ENCODE peak calls at places on chromosome 1, in six cellular contexts. Z is HepG2, S is GM12892, Y is H1, D is K562, K is GM12878. P is an unnamed sample.

GRCh38 chr1:172662464-172663109 is 3.7 kb downstream of the FASLG start:
- DNase-seq in Z (no peak), S (peak; percentile 33), Y (no peak), D (peak; percentile 63), K (peak; percentile 55), P (peak; percentile 51)

GRCh38 chr1:224223819-224224714 is 41.0 kb downstream of the DEGS1 start:
- DNase-seq in Z (no peak), S (no peak), Y (no peak), D (no peak), K (no peak), P (no peak)

GRCh38 chr1:220528679-220529529 is 968 bp downstream of the MARK1 start:
- DNase-seq in Z (no peak), S (no peak), Y (no peak), D (no peak), K (no peak), P (no peak)

GRCh38 chr1:176656257-176656995 is 193.5 kb downstream of the PAPPA2 start:
- DNase-seq in Z (no peak), S (no peak), Y (no peak), D (no peak), K (no peak), P (no peak)

GRCh38 chr1:100543640-100544039 is 5.7 kb downstream of the GPR88 start:
- DNase-seq in Z (peak; percentile 40), S (no peak), Y (no peak), D (peak; percentile 58), K (no peak), P (no peak)

GRCh38 chr1:111843177-111843576 is 87.5 kb downstream of the DDX20 start:
- DNase-seq in Z (no peak), S (no peak), Y (no peak), D (no peak), K (no peak), P (no peak)

GRCh38 chr1:148388260-148389026 is 94.7 kb downstream of the PPIAL4G start:
- DNase-seq in Z (peak; percentile 80), S (peak; percentile 70), Y (peak; percentile 87), D (peak; percentile 95), K (peak; percentile 50), P (peak; percentile 71)

GRCh38 chr1:181033128-181033798 is 520 bp upstream of the MR1 start:
- DNase-seq in Z (no peak), S (no peak), Y (no peak), D (peak; percentile 72), K (peak; percentile 65), P (no peak)

GRCh38 chr1:81701071-81701470 is 99.7 kb upstream of the ADGRL2 start:
- DNase-seq in Z (no peak), S (no peak), Y (no peak), D (no peak), K (no peak), P (no peak)

GRCh38 chr1:224432672-224433040 is 1.9 kb downstream of the WDR26 start:
- DNase-seq in Z (no peak), S (no peak), Y (no peak), D (peak; percentile 62), K (no peak), P (no peak)

GRCh38 chr1:19427087-19427781 is 58.1 kb downstream of the CAPZB start:
- DNase-seq in Z (peak; percentile 85), S (no peak), Y (no peak), D (no peak), K (no peak), P (no peak)

GRCh38 chr1:19424651-19425570 is 60.4 kb downstream of the CAPZB start:
- DNase-seq in Z (peak; percentile 91), S (no peak), Y (no peak), D (no peak), K (no peak), P (no peak)

GRCh38 chr1:19426294-19427086 is 58.8 kb downstream of the CAPZB start:
- DNase-seq in Z (peak; percentile 64), S (no peak), Y (no peak), D (no peak), K (no peak), P (no peak)

GRCh38 chr1:19423130-19423529 is 62.2 kb downstream of the CAPZB start:
- DNase-seq in Z (no peak), S (no peak), Y (no peak), D (no peak), K (no peak), P (no peak)

DNA sequence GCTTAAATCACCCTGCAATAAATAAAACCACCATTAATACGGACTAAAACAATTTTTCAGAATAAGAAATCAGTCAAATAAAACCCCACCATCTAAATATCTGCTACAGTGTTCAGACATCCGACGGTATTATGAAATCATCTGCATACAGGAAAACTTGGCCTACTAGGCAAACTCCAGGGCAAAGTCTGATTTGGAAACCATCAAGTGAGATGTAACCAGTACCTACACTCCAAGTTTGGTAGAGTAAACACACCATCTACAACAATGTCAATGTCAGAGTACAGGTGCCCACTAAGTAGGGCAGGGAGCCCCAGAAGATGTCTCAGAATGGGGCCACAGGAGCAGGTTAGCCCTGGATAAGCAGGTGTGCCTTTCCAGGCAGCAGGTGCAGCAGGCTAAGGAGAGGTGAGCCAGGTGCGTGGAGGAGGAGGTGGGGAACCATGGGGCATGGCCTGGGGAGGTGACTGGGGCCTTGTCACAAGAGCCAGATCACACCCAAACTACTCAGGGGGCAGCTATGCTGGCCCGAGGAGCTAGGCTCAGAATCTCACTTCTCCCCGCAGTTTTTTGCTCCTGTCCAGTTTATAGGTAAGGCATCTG is 59.6 kb downstream of the CAPZB start:
- DNase-seq in Z (peak; percentile 84), S (no peak), Y (no peak), D (no peak), K (no peak), P (no peak)
- TF ChIP-seq POLR2AphosphoS5 in Z (no peak), S (no peak), Y (no peak), D (no peak), K (no peak), P (no peak)

GRCh38 chr1:87853576-87854351 is 525.1 kb downstream of the LMO4 start:
- DNase-seq in Z (no peak), S (no peak), Y (no peak), D (peak; percentile 41), K (no peak), P (no peak)

GRCh38 chr1:87851490-87851889 is 522.8 kb downstream of the LMO4 start:
- DNase-seq in Z (no peak), S (no peak), Y (no peak), D (no peak), K (no peak), P (no peak)

GRCh38 chr1:87852410-87853202 is 523.9 kb downstream of the LMO4 start:
- DNase-seq in Z (no peak), S (no peak), Y (no peak), D (no peak), K (no peak), P (no peak)
- TF ChIP-seq TAF1 in Z (no peak), S (no peak), Y (no peak), D (no peak), K (no peak), P (no peak)

GRCh38 chr1:30716646-30717045 is 6.7 kb downstream of the MATN1 start:
- DNase-seq in Z (no peak), S (no peak), Y (no peak), D (no peak), K (no peak), P (no peak)

GRCh38 chr1:30718091-30718635 is 5.2 kb downstream of the MATN1 start:
- DNase-seq in Z (peak; percentile 84), S (peak; percentile 90), Y (peak; percentile 96), D (peak; percentile 100), K (peak; percentile 76), P (peak; percentile 91)

GRCh38 chr1:30720271-30721223 is 2.8 kb downstream of the MATN1 start:
- DNase-seq in Z (no peak), S (no peak), Y (no peak), D (no peak), K (no peak), P (no peak)

GRCh38 chr1:30719406-30720270 is 3.7 kb downstream of the MATN1 start:
- DNase-seq in Z (no peak), S (no peak), Y (peak; percentile 62), D (peak; percentile 92), K (peak; percentile 57), P (no peak)

GRCh38 chr1:30718636-30719405 is 4.6 kb downstream of the MATN1 start:
- DNase-seq in Z (peak; percentile 84), S (peak; percentile 76), Y (no peak), D (peak; percentile 98), K (peak; percentile 71), P (peak; percentile 85)
- TF ChIP-seq POLR2A in Z (peak; percentile 45), S (peak; percentile 43), Y (no peak), D (peak; percentile 95), K (peak; percentile 87), P (peak; percentile 61)

DNA sequence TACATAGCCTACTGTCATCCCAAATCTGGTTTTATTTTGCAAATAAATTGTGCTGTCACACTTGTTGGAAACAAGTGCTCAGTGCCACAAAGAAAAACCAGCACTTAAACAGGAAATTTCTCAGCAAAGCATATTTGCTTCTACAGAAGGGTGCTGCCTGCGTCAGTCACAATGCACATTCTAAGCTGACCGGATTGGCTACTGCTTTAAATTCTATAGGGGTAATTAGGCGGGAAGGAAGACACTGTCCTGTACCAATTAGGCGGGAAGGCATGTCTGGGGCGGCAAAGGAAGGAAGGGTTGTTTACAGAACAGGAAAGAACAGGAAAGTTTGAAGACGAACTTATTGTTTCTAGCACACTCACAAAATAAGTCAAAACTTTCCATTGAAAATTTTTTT is 2.8 kb downstream of the IFI16 start:
- DNase-seq in Z (no peak), S (no peak), Y (no peak), D (no peak), K (peak; percentile 58), P (no peak)
- TF ChIP-seq POLR2AphosphoS5 in Z (no peak), S (peak; percentile 74), Y (no peak), D (no peak), K (peak; percentile 84), P (peak; percentile 63)

GRCh38 chr1:25096307-25097150 is 135.8 kb downstream of the SYF2 start:
- DNase-seq in Z (no peak), S (no peak), Y (no peak), D (no peak), K (no peak), P (no peak)
- TF ChIP-seq TAF1 in Z (no peak), S (no peak), Y (no peak), D (no peak), K (no peak), P (no peak)

GRCh38 chr1:53946252-53947171 is at the start of gene LRRC42:
- DNase-seq in Z (no peak), S (peak; percentile 89), Y (peak; percentile 34), D (peak; percentile 91), K (no peak), P (no peak)
- TF ChIP-seq POLR2A in Z (no peak), S (peak; percentile 29), Y (no peak), D (no peak), K (peak; percentile 76), P (no peak)

GRCh38 chr1:39182804-39183203 is 21.7 kb upstream of the MACF1 start:
- DNase-seq in Z (no peak), S (no peak), Y (no peak), D (no peak), K (no peak), P (no peak)
- TF ChIP-seq POLR2AphosphoS5 in Z (no peak), S (no peak), Y (no peak), D (no peak), K (no peak), P (no peak)